ENCODE peak calls at places on chromosomes 2 and 18, in nine cellular contexts. T is HuH-7; S is substantia nigra; Y is activated T-cell treated with anti-CD3 and anti-CD28 coated beads for 24 hours; Z is stimulated activated CD8-positive, alpha-beta memory T cell treated with anti-CD3 and anti-CD28 coated beads, Interleukin-4, amount 100 ng/mL, for 1 hour; Q is NCI-H187; L is Calu3; H is non-pigmented ciliary epithelial cell; A is GM04504. J is an unnamed sample.

GRCh38 chr2:107349329-107349728 is 463.4 kb upstream of the ST6GAL2 start:
- DNase-seq in S (no peak), T (no peak), H (no peak), Y (no peak), A (no peak), Z (no peak), L (no peak), Q (no peak), J (no peak)

GRCh38 chr2:201806442-201806841 is at the start of gene CDK15:
- DNase-seq in H (peak; percentile 41), T (no peak), Y (no peak), S (no peak), A (no peak), L (no peak), Q (no peak), Z (no peak), J (no peak)

GRCh38 chr2:237540823-237541222 is 25.6 kb upstream of the PRLH start:
- DNase-seq in T (no peak), S (no peak), Y (no peak), H (no peak), Q (no peak), A (peak; percentile 72), L (no peak), Z (no peak), J (no peak)

GRCh38 chr2:133503323-133503722 is 64.9 kb downstream of the NCKAP5 start:
- DNase-seq in T (no peak), A (no peak), Z (no peak), Y (no peak), Q (no peak), L (no peak), H (no peak), S (no peak), J (no peak)

GRCh38 chr18:57784034-57784815 is 18.9 kb downstream of the ATP8B1 start:
- DNase-seq in S (no peak), Q (no peak), A (peak; percentile 43), T (no peak), Y (no peak), Z (no peak), H (no peak), L (no peak), J (no peak)

GRCh38 chr2:30268296-30268871 is 37.0 kb downstream of the LBH start:
- DNase-seq in L (no peak), Y (no peak), T (no peak), Q (no peak), H (no peak), Z (no peak), S (no peak), A (no peak), J (no peak)

GRCh38 chr2:38572167-38572566 is 30.6 kb downstream of the HNRNPLL start:
- DNase-seq in S (no peak), L (no peak), Q (no peak), H (peak; percentile 60), Y (peak; percentile 32), Z (no peak), T (no peak), A (peak; percentile 9), J (no peak)

GRCh38 chr2:17762457-17762856 is 8.5 kb downstream of the GEN1 start:
- DNase-seq in H (no peak), T (no peak), S (no peak), Y (no peak), Q (no peak), Z (no peak), A (no peak), L (no peak), J (no peak)

GRCh38 chr2:174600349-174600748 is 2.7 kb upstream of the WIPF1 start:
- DNase-seq in S (no peak), H (no peak), Q (no peak), Y (no peak), L (no peak), T (no peak), Z (no peak), A (no peak), J (no peak)

GRCh38 chr2:193963472-193964119 is 1693.4 kb upstream of the SLC39A10 start:
- DNase-seq in T (peak; percentile 0), H (peak; percentile 35), Y (no peak), Z (no peak), L (peak; percentile 62), Q (peak; percentile 1), A (peak; percentile 4), S (no peak), J (peak; percentile 39)

GRCh38 chr18:63603772-63604171 is 16.6 kb downstream of the SERPINB13 start:
- DNase-seq in H (peak; percentile 13), Q (no peak), A (peak; percentile 11), Y (no peak), L (no peak), T (no peak), S (no peak), Z (no peak), J (no peak)

GRCh38 chr2:173448938-173449471 is 94.3 kb downstream of the CDCA7 start:
- DNase-seq in Y (peak; percentile 44), S (no peak), Z (peak; percentile 3), L (peak; percentile 92), Q (no peak), A (peak; percentile 62), H (peak; percentile 36), T (peak; percentile 73), J (peak; percentile 2)

GRCh38 chr18:28171837-28172236 is 5.1 kb downstream of the CDH2 start:
- DNase-seq in T (no peak), L (no peak), Z (no peak), H (no peak), A (no peak), Q (no peak), S (no peak), Y (no peak), J (no peak)

GRCh38 chr2:110747522-110748488 is 15.4 kb downstream of the ACOXL start:
- DNase-seq in H (no peak), S (no peak), Q (no peak), T (no peak), Z (no peak), L (no peak), A (no peak), Y (no peak), J (no peak)

J was measured in midbrain.